ENCODE peak calls at places on chromosomes 6 and 20, in seven cellular contexts. One of them, this sample, is unnamed. For H3K4me1, the result is how much of the 10 kb centered on the place peaks cover.

GRCh38 chr6:2245954-2246863 is 804 bp upstream of the GMDS start:
- DNase-seq in effector memory CD4-positive, alpha-beta T cell: peak
- DNase-seq in heart right ventricle: peak
- DNase-seq in A549: peak
- DNase-seq in uterus: peak
- DNase-seq in SK-N-SH: peak
- DNase-seq in GM23338: peak
- DNase-seq in this sample: peak

GRCh38 chr6:156782691-156783320 is 5.6 kb downstream of the ARID1B start:
- DNase-seq in GM23338: no peak
- DNase-seq in heart right ventricle: no peak
- DNase-seq in SK-N-SH: no peak
- DNase-seq in A549: no peak
- DNase-seq in uterus: no peak
- DNase-seq in effector memory CD4-positive, alpha-beta T cell: no peak
- DNase-seq in this sample: no peak

GRCh38 chr6:134295953-134296553 is 21.9 kb downstream of the SGK1 start:
- DNase-seq in uterus: no peak
- DNase-seq in effector memory CD4-positive, alpha-beta T cell: no peak
- DNase-seq in A549: peak
- DNase-seq in heart right ventricle: no peak
- DNase-seq in SK-N-SH: no peak
- DNase-seq in GM23338: peak
- DNase-seq in this sample: peak

GRCh38 chr20:64006902-64007301 is 26.0 kb downstream of the PRPF6 start:
- DNase-seq in effector memory CD4-positive, alpha-beta T cell: no peak
- DNase-seq in uterus: no peak
- DNase-seq in heart right ventricle: no peak
- DNase-seq in GM23338: no peak
- DNase-seq in SK-N-SH: no peak
- DNase-seq in A549: no peak
- DNase-seq in this sample: no peak

GRCh38 chr6:158758941-158759479 is 60.2 kb downstream of the EZR start:
- DNase-seq in SK-N-SH: no peak
- DNase-seq in heart right ventricle: no peak
- DNase-seq in A549: no peak
- DNase-seq in effector memory CD4-positive, alpha-beta T cell: no peak
- DNase-seq in GM23338: no peak
- DNase-seq in uterus: no peak
- DNase-seq in this sample: no peak

GRCh38 chr20:16541878-16542277 is 31.4 kb downstream of the KIF16B start:
- DNase-seq in effector memory CD4-positive, alpha-beta T cell: no peak
- DNase-seq in SK-N-SH: no peak
- DNase-seq in heart right ventricle: no peak
- DNase-seq in uterus: no peak
- DNase-seq in A549: no peak
- DNase-seq in GM23338: no peak
- DNase-seq in this sample: no peak

GRCh38 chr6:2630362-2630761 is 120.4 kb downstream of the MYLK4 start:
- DNase-seq in effector memory CD4-positive, alpha-beta T cell: no peak
- DNase-seq in heart right ventricle: no peak
- DNase-seq in SK-N-SH: no peak
- DNase-seq in GM23338: no peak
- DNase-seq in uterus: no peak
- DNase-seq in A549: peak
- DNase-seq in this sample: no peak

GRCh38 chr20:58718121-58718563 is 25.5 kb downstream of the NPEPL1 start:
- DNase-seq in uterus: peak
- DNase-seq in SK-N-SH: peak
- DNase-seq in effector memory CD4-positive, alpha-beta T cell: no peak
- DNase-seq in GM23338: no peak
- DNase-seq in A549: no peak
- DNase-seq in heart right ventricle: no peak
- DNase-seq in this sample: peak

GRCh38 chr6:136788069-136788902 is 4.0 kb downstream of the MAP3K5 start:
- DNase-seq in effector memory CD4-positive, alpha-beta T cell: no peak
- DNase-seq in heart right ventricle: no peak
- DNase-seq in SK-N-SH: no peak
- DNase-seq in uterus: no peak
- DNase-seq in GM23338: no peak
- DNase-seq in A549: no peak
- DNase-seq in this sample: no peak

GRCh38 chr20:62918137-62918536 is 8.2 kb downstream of the DIDO1 start:
- DNase-seq in uterus: no peak
- DNase-seq in GM23338: no peak
- DNase-seq in SK-N-SH: no peak
- DNase-seq in A549: no peak
- DNase-seq in effector memory CD4-positive, alpha-beta T cell: no peak
- DNase-seq in heart right ventricle: no peak
- DNase-seq in this sample: no peak

GRCh38 chr6:61833176-61833716 is 452.8 kb downstream of the KHDRBS2 start:
- DNase-seq in A549: no peak
- DNase-seq in uterus: no peak
- DNase-seq in SK-N-SH: no peak
- DNase-seq in GM23338: no peak
- DNase-seq in heart right ventricle: no peak
- DNase-seq in effector memory CD4-positive, alpha-beta T cell: no peak
- DNase-seq in this sample: no peak

GRCh38 chr6:52420668-52421358 is 671 bp downstream of the EFHC1 start:
- DNase-seq in uterus: no peak
- DNase-seq in heart right ventricle: no peak
- DNase-seq in effector memory CD4-positive, alpha-beta T cell: no peak
- DNase-seq in GM23338: peak
- DNase-seq in SK-N-SH: peak
- DNase-seq in A549: peak
- DNase-seq in this sample: no peak

DNA sequence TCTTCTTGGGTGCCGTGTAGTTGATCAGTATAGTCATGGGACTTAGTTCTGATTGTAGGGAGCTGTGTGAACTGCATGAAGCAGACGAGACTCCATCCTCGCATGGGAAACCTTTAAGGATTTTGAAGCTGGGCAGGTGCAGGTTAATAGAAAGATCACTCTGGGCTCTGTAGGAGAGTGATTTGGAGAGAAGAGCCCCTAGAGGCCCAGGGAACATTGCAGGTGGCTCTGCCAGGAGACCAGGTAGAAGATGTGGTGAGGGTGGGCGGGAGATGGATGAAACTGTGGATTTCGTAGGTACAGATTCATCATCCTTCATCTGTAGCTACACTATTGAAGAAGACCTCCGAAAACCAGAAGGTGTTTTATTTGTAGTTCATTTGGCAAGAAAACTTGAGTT is 53.3 kb downstream of the UTRN start:
- DNase-seq in GM23338: peak
- DNase-seq in SK-N-SH: no peak
- DNase-seq in A549: no peak
- DNase-seq in heart right ventricle: no peak
- DNase-seq in uterus: no peak
- DNase-seq in effector memory CD4-positive, alpha-beta T cell: no peak
- DNase-seq in this sample: no peak
- H3K4me1 ChIP-seq in GM23338: under half
- H3K4me1 ChIP-seq in SK-N-SH: under half
- H3K4me1 ChIP-seq in A549: under half
- H3K4me1 ChIP-seq in heart right ventricle: under half
- H3K4me1 ChIP-seq in uterus: under half
- H3K4me1 ChIP-seq in effector memory CD4-positive, alpha-beta T cell: under half
- H3K4me1 ChIP-seq in this sample: under half

DNA sequence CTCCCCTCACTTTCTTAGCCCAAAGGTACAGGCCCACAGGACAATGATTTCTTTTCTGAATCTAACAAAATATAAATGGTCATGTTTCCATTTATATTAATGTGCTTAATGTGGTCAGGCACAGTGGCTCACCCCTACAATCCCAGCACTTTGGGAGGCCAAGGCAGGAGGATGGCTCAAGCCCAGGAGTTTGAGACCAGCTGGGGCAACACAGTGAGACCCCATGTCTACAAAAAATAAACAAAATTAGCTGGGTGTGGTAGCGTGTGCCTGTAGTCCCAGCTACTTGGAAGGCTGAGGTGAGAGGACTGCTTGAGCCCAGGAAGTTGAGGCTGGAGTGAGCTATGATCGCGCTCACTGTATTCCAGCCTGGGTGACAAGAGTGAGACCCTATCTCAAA is 77.2 kb upstream of the TULP1 start:
- DNase-seq in uterus: no peak
- DNase-seq in SK-N-SH: no peak
- DNase-seq in effector memory CD4-positive, alpha-beta T cell: no peak
- DNase-seq in heart right ventricle: no peak
- DNase-seq in GM23338: no peak
- DNase-seq in A549: no peak
- DNase-seq in this sample: no peak
- H3K4me1 ChIP-seq in uterus: under half
- H3K4me1 ChIP-seq in SK-N-SH: under half
- H3K4me1 ChIP-seq in effector memory CD4-positive, alpha-beta T cell: under half
- H3K4me1 ChIP-seq in heart right ventricle: under half
- H3K4me1 ChIP-seq in GM23338: under half
- H3K4me1 ChIP-seq in A549: under half
- H3K4me1 ChIP-seq in this sample: under half

GRCh38 chr6:170564936-170565530 is 10.9 kb downstream of the TBP start:
- DNase-seq in GM23338: no peak
- DNase-seq in SK-N-SH: no peak
- DNase-seq in A549: no peak
- DNase-seq in effector memory CD4-positive, alpha-beta T cell: no peak
- DNase-seq in heart right ventricle: no peak
- DNase-seq in uterus: no peak
- DNase-seq in this sample: no peak

DNA sequence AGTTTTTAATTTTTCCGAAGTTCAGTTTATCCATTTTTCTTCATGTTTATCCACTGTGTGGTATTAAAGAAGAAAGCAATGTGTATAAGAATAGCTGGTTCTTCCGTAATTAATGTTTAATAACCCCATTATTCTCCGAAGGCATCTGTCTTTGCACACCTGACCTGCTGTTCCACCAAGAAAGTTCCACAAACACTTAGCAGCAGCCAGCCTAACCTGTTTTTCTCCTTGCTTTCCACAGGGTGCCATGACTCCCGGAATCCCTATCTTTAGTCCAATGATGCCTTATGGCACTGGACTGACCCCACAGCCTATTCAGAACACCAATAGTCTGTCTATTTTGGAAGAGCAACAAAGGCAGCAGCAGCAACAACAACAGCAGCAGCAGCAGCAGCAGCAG is 7.4 kb downstream of the TBP start:
- DNase-seq in A549: no peak
- DNase-seq in effector memory CD4-positive, alpha-beta T cell: no peak
- DNase-seq in SK-N-SH: no peak
- DNase-seq in heart right ventricle: no peak
- DNase-seq in uterus: no peak
- DNase-seq in GM23338: no peak
- DNase-seq in this sample: no peak
- H3K4me1 ChIP-seq in A549: under half
- H3K4me1 ChIP-seq in effector memory CD4-positive, alpha-beta T cell: under half
- H3K4me1 ChIP-seq in SK-N-SH: under half
- H3K4me1 ChIP-seq in heart right ventricle: under half
- H3K4me1 ChIP-seq in uterus: under half
- H3K4me1 ChIP-seq in GM23338: under half
- H3K4me1 ChIP-seq in this sample: under half

DNA sequence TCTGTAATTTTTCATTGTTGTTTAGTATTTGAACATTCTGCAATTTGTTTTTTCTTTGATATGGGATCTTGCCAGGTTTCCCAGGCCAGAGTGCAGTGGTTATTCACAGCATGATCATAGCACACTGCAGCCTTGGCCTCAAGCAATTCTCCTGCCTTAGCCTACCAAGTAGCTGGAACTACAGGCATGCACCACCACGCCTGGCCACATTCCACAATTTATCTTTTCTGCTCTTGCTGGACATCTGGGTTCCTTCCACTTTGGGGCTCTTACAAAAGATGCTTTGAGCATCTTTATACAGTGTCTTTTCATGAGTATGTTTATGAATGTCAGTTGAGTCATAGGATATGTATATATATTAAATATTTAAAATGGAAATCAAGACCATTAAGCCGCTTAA is 42.0 kb downstream of the PGM3 start:
- DNase-seq in effector memory CD4-positive, alpha-beta T cell: no peak
- DNase-seq in SK-N-SH: no peak
- DNase-seq in A549: no peak
- DNase-seq in uterus: no peak
- DNase-seq in heart right ventricle: no peak
- DNase-seq in GM23338: peak
- DNase-seq in this sample: no peak
- H3K4me1 ChIP-seq in effector memory CD4-positive, alpha-beta T cell: under half
- H3K4me1 ChIP-seq in SK-N-SH: under half
- H3K4me1 ChIP-seq in A549: under half
- H3K4me1 ChIP-seq in uterus: under half
- H3K4me1 ChIP-seq in heart right ventricle: under half
- H3K4me1 ChIP-seq in GM23338: under half
- H3K4me1 ChIP-seq in this sample: under half

GRCh38 chr20:31717478-31717946 is 5.2 kb downstream of the BCL2L1 start:
- DNase-seq in heart right ventricle: no peak
- DNase-seq in GM23338: no peak
- DNase-seq in uterus: no peak
- DNase-seq in A549: no peak
- DNase-seq in effector memory CD4-positive, alpha-beta T cell: no peak
- DNase-seq in SK-N-SH: no peak
- DNase-seq in this sample: no peak
- H3K4me1 ChIP-seq in heart right ventricle: half or more
- H3K4me1 ChIP-seq in GM23338: half or more
- H3K4me1 ChIP-seq in uterus: under half
- H3K4me1 ChIP-seq in A549: half or more
- H3K4me1 ChIP-seq in effector memory CD4-positive, alpha-beta T cell: half or more
- H3K4me1 ChIP-seq in SK-N-SH: half or more
- H3K4me1 ChIP-seq in this sample: half or more

DNA sequence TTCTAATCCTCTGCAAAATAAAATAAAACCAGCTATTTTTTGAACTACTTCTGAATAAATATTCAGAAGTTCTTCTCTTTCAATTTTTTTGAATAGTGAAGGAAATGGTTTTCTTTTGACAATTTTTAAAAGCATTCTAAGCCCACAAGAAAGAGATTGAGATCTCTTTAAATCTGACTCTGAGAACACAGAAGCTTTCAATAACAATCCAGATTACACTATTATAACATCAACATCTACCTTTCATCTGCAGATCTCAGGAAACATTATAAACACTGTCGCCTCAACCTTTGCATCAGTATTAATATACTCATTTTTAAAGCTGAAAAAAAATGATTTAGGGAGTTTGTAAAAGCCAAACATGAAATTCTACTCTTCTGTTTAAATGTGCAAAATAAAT is 247.5 kb upstream of the PREP start:
- DNase-seq in heart right ventricle: no peak
- DNase-seq in effector memory CD4-positive, alpha-beta T cell: no peak
- DNase-seq in A549: no peak
- DNase-seq in SK-N-SH: no peak
- DNase-seq in uterus: no peak
- DNase-seq in GM23338: no peak
- DNase-seq in this sample: no peak
- H3K4me1 ChIP-seq in heart right ventricle: under half
- H3K4me1 ChIP-seq in effector memory CD4-positive, alpha-beta T cell: under half
- H3K4me1 ChIP-seq in A549: under half
- H3K4me1 ChIP-seq in SK-N-SH: under half
- H3K4me1 ChIP-seq in uterus: under half
- H3K4me1 ChIP-seq in GM23338: under half
- H3K4me1 ChIP-seq in this sample: under half

This sample was measured in ascending aorta.